ENCODE peak calls at places on chromosomes 12 and 14, in four cellular contexts. A is HepG2, O is GM12878, V is H1. Y is an unnamed sample.

GRCh38 chr14:95545769-95546168 is 10.9 kb downstream of the GLRX5 start:
- DNase-seq in A (no peak), O (no peak), V (no peak), Y (no peak)

GRCh38 chr12:71503579-71504470 is 64.2 kb downstream of the LGR5 start:
- DNase-seq in A (no peak), O (no peak), V (no peak), Y (no peak)

GRCh38 chr14:86639146-86639545 is 1109.2 kb downstream of the FLRT2 start:
- DNase-seq in A (no peak), O (no peak), V (no peak), Y (no peak)

GRCh38 chr12:58269476-58269875 is 328.1 kb downstream of the ATP23 start:
- DNase-seq in A (no peak), O (no peak), V (no peak), Y (no peak)

GRCh38 chr14:56730468-56731145 is 79.7 kb downstream of the OTX2 start:
- DNase-seq in A (no peak), O (no peak), V (no peak), Y (no peak)

GRCh38 chr14:80982711-80983110 is 27.3 kb downstream of the TSHR start:
- DNase-seq in A (no peak), O (no peak), V (no peak), Y (no peak)

GRCh38 chr14:58638231-58639205 is 756 bp downstream of the DACT1 start:
- DNase-seq in A (no peak), O (no peak), V (no peak), Y (no peak)

GRCh38 chr14:60656755-60657608 is 7.7 kb upstream of the SIX1 start:
- DNase-seq in A (peak), O (peak), V (no peak), Y (no peak)

GRCh38 chr12:51970904-51971646 is 19.6 kb downstream of the ACVR1B start:
- DNase-seq in A (peak), O (peak), V (no peak), Y (no peak)

GRCh38 chr14:81067156-81067555 is 111.7 kb downstream of the TSHR start:
- DNase-seq in A (no peak), O (no peak), V (no peak), Y (no peak)

GRCh38 chr12:124727244-124727673 is 136.4 kb downstream of the SCARB1 start:
- DNase-seq in A (peak), O (no peak), V (no peak), Y (no peak)

GRCh38 chr14:58824796-58825195 is 187.0 kb downstream of the DACT1 start:
- DNase-seq in A (no peak), O (no peak), V (no peak), Y (no peak)

GRCh38 chr14:65412881-65413738 is 580 bp downstream of the FUT8 start:
- DNase-seq in A (peak), O (no peak), V (no peak), Y (peak)

GRCh38 chr12:56151672-56152131 is 685 bp upstream of the MYL6B start:
- DNase-seq in A (peak), O (no peak), V (no peak), Y (peak)

GRCh38 chr12:77344651-77345050 is 279.3 kb upstream of the E2F7 start:
- DNase-seq in A (no peak), O (no peak), V (no peak), Y (no peak)

GRCh38 chr12:53241623-53242412 is 9.8 kb upstream of the RARG start:
- DNase-seq in A (no peak), O (no peak), V (no peak), Y (peak)

GRCh38 chr12:32367381-32367780 is 32.0 kb upstream of the FGD4 start:
- DNase-seq in A (no peak), O (no peak), V (no peak), Y (no peak)

GRCh38 chr14:104721704-104722431 is 2.2 kb upstream of the ADSS1 start:
- DNase-seq in A (no peak), O (no peak), V (no peak), Y (no peak)

GRCh38 chr14:74867673-74868072 is 8.3 kb downstream of the PROX2 start:
- DNase-seq in A (no peak), O (no peak), V (no peak), Y (no peak)

GRCh38 chr12:72564120-72564519 is 291.9 kb downstream of the TRHDE start:
- DNase-seq in A (no peak), O (no peak), V (no peak), Y (no peak)

GRCh38 chr12:72560370-72560769 is 288.2 kb downstream of the TRHDE start:
- DNase-seq in A (no peak), O (no peak), V (no peak), Y (no peak)
- H3K4me3 ChIP-seq in A (no peak), O (no peak), V (no peak), Y (no peak)

GRCh38 chr14:105817971-105818711 is 291.8 kb downstream of the TMEM121 start:
- DNase-seq in A (no peak), O (peak), V (no peak), Y (no peak)
- TF ChIP-seq ZNF274 in A (no peak), O (no peak), V (no peak), Y (no peak)

DNA sequence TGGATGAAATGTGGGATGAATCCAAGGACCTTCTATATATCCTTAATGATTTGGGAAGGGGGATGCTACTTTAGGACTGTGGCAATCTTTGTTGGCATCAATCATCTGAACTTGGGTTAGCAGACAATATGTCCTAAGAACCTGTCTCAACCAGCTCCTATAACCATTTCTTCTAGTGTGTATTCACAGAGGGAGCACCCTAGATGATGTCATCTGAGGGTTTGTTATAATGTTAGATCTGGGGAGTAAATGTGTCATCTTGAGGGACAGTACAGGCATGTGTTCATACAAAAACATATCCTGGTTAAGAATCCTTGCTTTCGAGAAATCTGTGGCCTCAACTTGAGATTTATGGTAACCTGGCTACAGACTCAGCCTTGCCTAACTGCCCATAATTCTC is 41.9 kb upstream of the NFKBIA start:
- DNase-seq in A (no peak), O (no peak), V (no peak), Y (no peak)
- TF ChIP-seq SUZ12 in A (no peak), O (no peak), V (no peak), Y (no peak)

GRCh38 chr14:99698236-99698635 is 14.1 kb downstream of the CYP46A1 start:
- DNase-seq in A (no peak), O (no peak), V (no peak), Y (no peak)
- H3K4me3 ChIP-seq in A (no peak), O (no peak), V (no peak), Y (no peak)

DNA sequence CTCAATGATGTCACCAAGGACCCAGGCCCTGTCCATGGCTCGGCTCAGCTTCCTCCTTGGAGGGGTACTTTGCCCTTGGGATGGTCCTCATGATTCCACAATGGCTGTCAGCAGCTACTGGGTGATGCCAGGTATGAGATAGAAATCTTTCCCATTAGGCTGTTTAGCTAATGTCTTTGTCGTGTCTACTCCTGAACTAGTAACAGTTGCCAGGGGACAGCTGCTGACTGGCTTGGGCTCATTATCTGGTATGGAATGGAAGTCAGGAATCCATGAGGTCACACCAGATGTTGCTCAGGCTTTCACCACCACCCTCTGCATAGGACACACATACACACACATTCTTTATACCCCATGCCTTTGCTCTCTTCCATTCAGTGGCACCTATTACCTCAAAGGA is 9.2 kb downstream of the PRPH start:
- DNase-seq in A (no peak), O (no peak), V (no peak), Y (no peak)
- TF ChIP-seq ZNF274 in A (no peak), O (no peak), V (no peak), Y (no peak)

Y was measured in NT2/D1.